ENCODE peak calls at places on chromosome 3, in five cellular contexts. Y is cardiac fibroblast, W is left ventricle myocardium inferior, O is MM.1S, R is GM13976. B is an unnamed sample.

GRCh38 chr3:65975031-65975430 is 63.7 kb downstream of the MAGI1 start:
- DNase-seq in R (no peak), W (no peak), Y (no peak), O (no peak), B (no peak)

GRCh38 chr3:177468331-177468730 is 271.0 kb upstream of the TBL1XR1 start:
- DNase-seq in R (no peak), W (peak), Y (peak), O (no peak), B (peak)

GRCh38 chr3:129058441-129059194 is 2.0 kb upstream of the GP9 start:
- DNase-seq in R (no peak), Y (no peak), W (no peak), O (peak), B (peak)

GRCh38 chr3:160968731-160969130 is 136.4 kb downstream of the B3GALNT1 start:
- DNase-seq in Y (no peak), R (no peak), W (no peak), O (no peak), B (no peak)

GRCh38 chr3:105722943-105723556 is 145.8 kb downstream of the CBLB start:
- DNase-seq in Y (no peak), R (peak), W (no peak), O (peak), B (no peak)

GRCh38 chr3:152550284-152550683 is 281.6 kb downstream of the MBNL1 start:
- DNase-seq in R (no peak), O (no peak), Y (no peak), W (no peak), B (no peak)

GRCh38 chr3:126340943-126341754 is 16.1 kb downstream of the KLF15 start:
- DNase-seq in R (no peak), Y (no peak), O (no peak), W (no peak), B (no peak)

GRCh38 chr3:143718463-143718862 is 129.8 kb downstream of the SLC9A9 start:
- DNase-seq in R (no peak), Y (no peak), W (no peak), O (no peak), B (no peak)

GRCh38 chr3:139846729-139847128 is 88.3 kb upstream of the CLSTN2 start:
- DNase-seq in W (no peak), R (no peak), Y (no peak), O (no peak), B (no peak)

GRCh38 chr3:153070153-153070868 is 91.7 kb upstream of the RAP2B start:
- DNase-seq in O (peak), W (no peak), Y (peak), R (no peak), B (peak)

GRCh38 chr3:43865887-43866528 is 175.3 kb downstream of the ABHD5 start:
- DNase-seq in W (no peak), O (no peak), R (no peak), Y (no peak), B (no peak)

GRCh38 chr3:113573728-113574127 is 41.4 kb downstream of the SIDT1 start:
- DNase-seq in Y (no peak), R (no peak), W (no peak), O (no peak), B (no peak)

GRCh38 chr3:43413676-43414368 is 127.5 kb downstream of the SNRK start:
- DNase-seq in O (no peak), Y (peak), W (no peak), R (no peak), B (no peak)

GRCh38 chr3:149554826-149555225 is 80.3 kb downstream of the TM4SF4 start:
- DNase-seq in R (no peak), O (no peak), Y (peak), W (no peak), B (peak)

GRCh38 chr3:55244247-55244646 is 242.9 kb downstream of the WNT5A start:
- DNase-seq in W (no peak), Y (no peak), O (no peak), R (no peak), B (no peak)

GRCh38 chr3:23258110-23258509 is 55.0 kb downstream of the UBE2E2 start:
- DNase-seq in R (no peak), W (no peak), Y (no peak), O (no peak), B (no peak)

GRCh38 chr3:190155752-190156151 is 35.1 kb upstream of the P3H2 start:
- DNase-seq in W (no peak), R (no peak), O (no peak), Y (no peak), B (peak)

GRCh38 chr3:186985713-186986364 is 55.5 kb downstream of the ST6GAL1 start:
- DNase-seq in W (no peak), Y (peak), O (peak), R (peak), B (no peak)

GRCh38 chr3:18559323-18559972 is 134.3 kb upstream of the SATB1 start:
- DNase-seq in R (peak), Y (peak), W (no peak), O (peak), B (peak)

GRCh38 chr3:52705688-52706686 is at the start of the genes GLT8D1 and SPCS1:
- DNase-seq in W (peak), Y (peak), R (peak), O (peak), B (peak)

GRCh38 chr3:32699429-32699828 is 14.4 kb downstream of the CNOT10 start:
- DNase-seq in Y (no peak), O (no peak), W (no peak), R (no peak), B (no peak)

GRCh38 chr3:56921573-56922571 is 120.1 kb upstream of the ARHGEF3 start:
- DNase-seq in O (peak), Y (peak), W (no peak), R (no peak), B (no peak)

GRCh38 chr3:31729082-31729481 is 196.4 kb downstream of the STT3B start:
- DNase-seq in Y (no peak), W (no peak), R (no peak), O (no peak), B (peak)

GRCh38 chr3:170137971-170138370 is 43.6 kb downstream of the PHC3 start:
- DNase-seq in W (no peak), R (no peak), O (no peak), Y (peak), B (peak)

GRCh38 chr3:186170516-186170915 is 61.6 kb upstream of the ETV5 start:
- DNase-seq in R (no peak), O (peak), W (no peak), Y (no peak), B (no peak)

GRCh38 chr3:194986208-194987043 is 284.5 kb downstream of the XXYLT1 start:
- DNase-seq in R (no peak), Y (no peak), W (no peak), O (no peak), B (peak)

GRCh38 chr3:63819151-63819398 is at the start of gene C3orf49:
- DNase-seq in O (no peak), W (no peak), Y (no peak), R (no peak), B (no peak)

DNA sequence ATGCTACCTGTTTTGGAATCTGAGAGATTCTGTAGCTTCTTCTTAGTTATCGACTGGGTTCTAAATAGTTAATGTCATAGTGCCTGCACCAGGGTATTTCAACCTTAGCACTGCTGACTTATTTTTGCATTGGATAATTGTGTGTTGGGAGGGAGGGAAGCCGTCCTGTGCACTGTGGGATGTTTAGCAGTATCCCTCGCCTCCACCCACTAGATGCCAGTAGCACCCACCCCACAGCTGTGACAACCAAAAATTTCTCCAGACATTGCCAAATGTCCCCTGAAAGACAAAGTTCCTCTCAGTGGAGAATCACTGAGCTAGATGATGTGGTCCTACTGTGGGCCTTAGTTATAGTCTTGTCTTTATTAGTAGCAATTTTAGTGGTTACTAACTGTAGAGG is 88.3 kb downstream of the TGFBR2 start:
- DNase-seq in Y (no peak), O (no peak), R (no peak), W (no peak), B (no peak)
- TF ChIP-seq CTCF in Y (no peak), O (no peak), R (no peak), W (no peak), B (no peak)

DNA sequence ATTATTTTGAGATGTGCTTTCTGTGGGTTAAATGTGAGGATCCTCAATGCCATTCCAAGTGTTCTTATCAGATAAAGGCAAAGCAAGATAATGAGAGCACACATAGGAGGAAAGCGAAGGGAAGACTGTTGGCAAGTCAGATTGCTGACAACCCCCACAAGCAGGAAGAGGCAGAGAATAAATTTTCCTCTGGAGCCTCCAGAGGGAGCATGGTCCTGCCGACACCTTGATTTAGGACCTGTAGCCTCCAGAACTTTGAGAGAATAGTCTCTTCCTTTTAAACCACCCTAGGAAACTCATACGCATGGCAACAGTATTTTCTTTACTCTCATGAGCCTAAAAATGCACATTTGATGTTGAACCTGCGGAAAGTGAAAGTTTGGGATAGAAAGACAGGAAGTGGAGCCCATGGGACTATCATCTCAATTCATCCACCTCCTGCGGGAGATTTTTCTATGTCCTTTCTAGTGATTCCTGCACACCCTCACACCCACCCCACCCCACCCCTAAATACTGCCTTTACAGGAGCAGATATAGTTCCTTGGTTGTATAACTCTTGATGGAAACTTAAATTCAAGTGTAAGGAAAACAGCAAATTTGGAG is 116.7 kb upstream of the LPP start:
- DNase-seq in Y (peak), W (no peak), O (no peak), R (no peak), B (peak)
- TF ChIP-seq CTCF in Y (peak), W (peak), O (no peak), R (no peak), B (peak)

GRCh38 chr3:141280690-141281089 is 49.1 kb downstream of the PXYLP1 start:
- DNase-seq in Y (no peak), W (no peak), R (no peak), O (no peak), B (no peak)
- TF ChIP-seq CTCF in Y (no peak), W (no peak), R (no peak), O (no peak), B (no peak)

DNA sequence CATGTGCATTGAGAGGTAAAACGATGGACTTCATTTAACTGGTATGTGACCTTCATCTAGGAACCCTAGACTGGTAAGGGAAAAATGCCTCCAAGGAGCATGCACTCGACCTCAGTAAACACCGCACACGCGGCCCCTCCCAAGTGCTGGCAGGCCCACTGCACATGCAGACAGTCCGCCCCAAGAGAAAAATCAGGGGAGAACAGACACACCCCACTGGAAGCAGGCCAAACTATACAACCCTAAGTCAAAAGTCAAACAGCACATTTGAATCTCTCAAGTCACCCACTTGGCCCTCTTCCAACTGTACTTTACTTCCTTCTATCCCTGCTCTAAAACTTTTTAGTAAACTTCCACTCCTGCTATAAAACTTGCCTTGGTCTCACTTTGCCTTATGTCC is 250.1 kb upstream of the HES1 start:
- DNase-seq in Y (no peak), O (no peak), R (no peak), W (no peak), B (peak)
- TF ChIP-seq CTCF in Y (no peak), O (no peak), R (no peak), W (no peak), B (no peak)

DNA sequence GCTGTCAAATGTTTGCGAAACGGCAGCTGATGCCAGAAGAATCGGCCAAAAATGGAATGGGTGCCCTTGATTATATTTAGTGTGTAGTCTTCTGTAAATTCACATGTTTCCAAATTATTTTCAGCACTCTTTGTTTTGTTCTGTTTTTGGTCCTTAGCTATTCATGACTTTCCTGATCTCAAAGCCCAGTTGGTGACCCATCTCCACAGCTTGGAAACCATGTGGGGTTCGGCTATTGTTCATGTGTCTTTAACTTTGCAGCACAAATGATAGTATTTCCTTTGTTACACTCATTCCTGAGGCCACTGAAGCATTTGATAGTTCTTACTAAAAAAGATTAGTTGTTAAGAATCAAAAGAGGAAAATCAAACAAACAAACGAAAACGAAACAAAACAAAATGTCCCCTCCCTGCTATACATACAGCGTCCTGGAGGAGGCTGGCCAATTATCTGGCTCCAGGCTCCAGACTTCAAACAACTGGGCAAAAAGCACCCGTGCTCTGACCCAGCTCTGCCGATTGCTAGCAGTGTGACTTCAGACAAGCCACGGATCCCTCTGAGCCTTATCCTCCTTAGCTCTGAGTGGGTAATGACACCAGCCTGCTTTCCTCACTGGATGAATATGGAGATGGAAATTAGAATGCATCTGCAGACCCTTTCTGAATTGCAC is 121.0 kb downstream of the CACNA2D3 start:
- DNase-seq in Y (peak), W (no peak), R (no peak), O (peak), B (peak)
- TF ChIP-seq CTCF in Y (no peak), W (no peak), R (no peak), O (peak), B (no peak)

DNA sequence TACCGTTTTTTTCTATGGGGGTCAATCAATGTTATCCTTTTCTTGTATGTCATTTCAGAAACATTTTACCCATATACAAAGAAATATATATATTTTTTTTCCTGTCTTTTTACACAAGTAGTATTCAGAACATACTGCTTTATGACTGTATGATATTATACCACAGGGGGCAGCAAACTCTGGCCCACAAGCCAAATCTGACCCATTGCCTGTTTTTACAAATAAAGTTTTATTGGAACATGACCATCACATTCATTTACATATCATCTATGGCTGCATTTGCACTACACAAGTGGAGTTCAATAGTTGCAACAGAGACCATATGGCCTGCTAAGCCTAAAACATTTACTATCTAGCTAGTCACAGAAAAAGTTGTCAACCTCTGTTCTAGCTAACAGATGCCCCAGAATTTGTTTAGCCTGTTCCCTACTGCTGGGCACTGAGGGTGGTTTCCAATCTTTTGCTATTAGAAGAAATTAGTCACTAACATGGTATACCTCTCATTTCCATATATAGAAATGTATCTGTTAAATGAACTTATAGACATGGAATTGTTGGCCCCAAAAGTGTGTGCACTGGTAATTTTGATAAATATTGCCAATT is 57.7 kb downstream of the BFSP2 start:
- DNase-seq in W (no peak), O (no peak), Y (peak), R (no peak), B (peak)
- TF ChIP-seq CTCF in W (no peak), O (peak), Y (peak), R (no peak), B (no peak)

GRCh38 chr3:137300703-137301102 is 342.9 kb downstream of the IL20RB start:
- DNase-seq in O (peak), Y (no peak), W (no peak), R (no peak), B (no peak)

GRCh38 chr3:137304313-137305056 is 346.7 kb downstream of the IL20RB start:
- DNase-seq in O (no peak), R (no peak), Y (no peak), W (no peak), B (peak)
- TF ChIP-seq CTCF in O (no peak), R (no peak), Y (no peak), W (no peak), B (no peak)

DNA sequence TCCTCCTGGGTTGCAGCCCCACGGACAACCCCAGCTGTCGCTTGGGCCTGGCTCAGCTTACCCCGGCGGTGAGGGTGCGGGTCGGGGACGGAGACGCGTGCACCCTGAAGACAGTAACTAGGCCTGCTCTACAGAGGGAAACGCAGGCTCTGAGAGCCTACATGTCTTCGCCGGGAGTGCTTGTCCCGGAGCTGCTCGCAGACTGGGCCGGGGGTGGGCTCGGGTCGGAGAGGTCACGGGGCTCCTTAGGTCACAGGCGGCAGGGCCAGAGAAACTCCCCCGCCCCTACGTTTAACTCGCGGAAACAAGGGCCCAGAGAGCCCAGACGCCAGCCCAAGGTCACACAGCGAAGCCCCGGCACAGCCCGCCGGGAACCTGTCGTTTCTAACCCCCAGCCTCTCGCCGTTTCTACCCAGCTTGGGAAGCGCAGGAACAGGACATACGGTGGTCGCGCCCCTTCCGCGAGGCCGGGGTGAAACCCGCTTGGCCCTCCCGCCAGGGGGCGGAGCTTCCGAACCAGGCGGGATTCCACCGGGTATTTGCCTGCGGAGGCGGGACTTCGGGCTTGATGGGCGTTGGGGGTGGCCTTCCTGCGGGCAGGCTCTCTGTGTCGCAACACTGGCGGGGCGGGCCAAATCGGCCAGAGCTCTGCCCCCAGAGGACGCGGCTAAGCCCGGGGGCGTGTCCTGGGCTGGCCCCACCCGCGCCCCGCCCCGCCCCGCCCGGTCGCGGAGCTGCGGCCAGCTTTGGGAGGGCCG is at the start of gene HDAC11:
- DNase-seq in W (peak), Y (peak), R (peak), O (peak), B (peak)
- TF ChIP-seq CTCF in W (peak), Y (no peak), R (no peak), O (no peak), B (no peak)

B was measured in MCF 10A.